ENCODE peak calls at places on chromosomes 6 and 20, in seven cellular contexts. One of them, this sample, is unnamed.

GRCh38 chr6:66772785-66773184 is 1065.8 kb upstream of the EYS start:
- DNase-seq in fibroblast of lung: peak
- DNase-seq in heart left ventricle: no peak
- DNase-seq in neural progenitor cell: no peak
- DNase-seq in HepG2: no peak
- DNase-seq in esophagus muscularis mucosa: no peak
- DNase-seq in Peyer's patch: no peak
- DNase-seq in this sample: peak

GRCh38 chr6:41625442-41625841 is 12.8 kb upstream of the MDFI start:
- DNase-seq in fibroblast of lung: no peak
- DNase-seq in heart left ventricle: peak
- DNase-seq in neural progenitor cell: no peak
- DNase-seq in HepG2: no peak
- DNase-seq in esophagus muscularis mucosa: no peak
- DNase-seq in Peyer's patch: no peak
- DNase-seq in this sample: peak

GRCh38 chr20:40309731-40310130 is 379.3 kb downstream of the MAFB start:
- DNase-seq in fibroblast of lung: no peak
- DNase-seq in heart left ventricle: no peak
- DNase-seq in neural progenitor cell: no peak
- DNase-seq in HepG2: no peak
- DNase-seq in esophagus muscularis mucosa: no peak
- DNase-seq in Peyer's patch: no peak
- DNase-seq in this sample: no peak

GRCh38 chr20:57078101-57078500 is 188.3 kb downstream of the BMP7 start:
- DNase-seq in fibroblast of lung: no peak
- DNase-seq in heart left ventricle: no peak
- DNase-seq in neural progenitor cell: no peak
- DNase-seq in HepG2: no peak
- DNase-seq in esophagus muscularis mucosa: no peak
- DNase-seq in Peyer's patch: no peak
- DNase-seq in this sample: no peak

GRCh38 chr6:90098025-90098474 is 198.6 kb downstream of the BACH2 start:
- DNase-seq in fibroblast of lung: peak
- DNase-seq in heart left ventricle: peak
- DNase-seq in neural progenitor cell: no peak
- DNase-seq in HepG2: no peak
- DNase-seq in esophagus muscularis mucosa: peak
- DNase-seq in Peyer's patch: no peak
- DNase-seq in this sample: peak

GRCh38 chr6:158803733-158804143 is 15.4 kb downstream of the EZR start:
- DNase-seq in fibroblast of lung: peak
- DNase-seq in heart left ventricle: no peak
- DNase-seq in neural progenitor cell: peak
- DNase-seq in HepG2: no peak
- DNase-seq in esophagus muscularis mucosa: no peak
- DNase-seq in Peyer's patch: no peak
- DNase-seq in this sample: no peak

GRCh38 chr20:31705598-31706597 is 16.8 kb downstream of the BCL2L1 start:
- DNase-seq in fibroblast of lung: no peak
- DNase-seq in heart left ventricle: no peak
- DNase-seq in neural progenitor cell: no peak
- DNase-seq in HepG2: peak
- DNase-seq in esophagus muscularis mucosa: no peak
- DNase-seq in Peyer's patch: no peak
- DNase-seq in this sample: no peak

GRCh38 chr6:27894839-27895762 is 17.1 kb downstream of the OR2B2 start:
- DNase-seq in fibroblast of lung: peak
- DNase-seq in heart left ventricle: peak
- DNase-seq in neural progenitor cell: peak
- DNase-seq in HepG2: peak
- DNase-seq in esophagus muscularis mucosa: no peak
- DNase-seq in Peyer's patch: no peak
- DNase-seq in this sample: peak

GRCh38 chr6:127971945-127972391 is 71.1 kb upstream of the THEMIS start:
- DNase-seq in fibroblast of lung: peak
- DNase-seq in heart left ventricle: no peak
- DNase-seq in neural progenitor cell: no peak
- DNase-seq in HepG2: peak
- DNase-seq in esophagus muscularis mucosa: no peak
- DNase-seq in Peyer's patch: no peak
- DNase-seq in this sample: peak

GRCh38 chr6:81938014-81938761 is 185.7 kb upstream of the TENT5A start:
- DNase-seq in fibroblast of lung: peak
- DNase-seq in heart left ventricle: no peak
- DNase-seq in neural progenitor cell: no peak
- DNase-seq in HepG2: peak
- DNase-seq in esophagus muscularis mucosa: no peak
- DNase-seq in Peyer's patch: no peak
- DNase-seq in this sample: peak

GRCh38 chr6:135266675-135267074 is 85.6 kb downstream of the MYB start:
- DNase-seq in fibroblast of lung: no peak
- DNase-seq in heart left ventricle: no peak
- DNase-seq in neural progenitor cell: no peak
- DNase-seq in HepG2: no peak
- DNase-seq in esophagus muscularis mucosa: no peak
- DNase-seq in Peyer's patch: peak
- DNase-seq in this sample: no peak

GRCh38 chr6:31400467-31401289 is 2.7 kb upstream of the MICA start:
- DNase-seq in fibroblast of lung: peak
- DNase-seq in heart left ventricle: peak
- DNase-seq in neural progenitor cell: peak
- DNase-seq in HepG2: peak
- DNase-seq in esophagus muscularis mucosa: peak
- DNase-seq in Peyer's patch: peak
- DNase-seq in this sample: peak

DNA sequence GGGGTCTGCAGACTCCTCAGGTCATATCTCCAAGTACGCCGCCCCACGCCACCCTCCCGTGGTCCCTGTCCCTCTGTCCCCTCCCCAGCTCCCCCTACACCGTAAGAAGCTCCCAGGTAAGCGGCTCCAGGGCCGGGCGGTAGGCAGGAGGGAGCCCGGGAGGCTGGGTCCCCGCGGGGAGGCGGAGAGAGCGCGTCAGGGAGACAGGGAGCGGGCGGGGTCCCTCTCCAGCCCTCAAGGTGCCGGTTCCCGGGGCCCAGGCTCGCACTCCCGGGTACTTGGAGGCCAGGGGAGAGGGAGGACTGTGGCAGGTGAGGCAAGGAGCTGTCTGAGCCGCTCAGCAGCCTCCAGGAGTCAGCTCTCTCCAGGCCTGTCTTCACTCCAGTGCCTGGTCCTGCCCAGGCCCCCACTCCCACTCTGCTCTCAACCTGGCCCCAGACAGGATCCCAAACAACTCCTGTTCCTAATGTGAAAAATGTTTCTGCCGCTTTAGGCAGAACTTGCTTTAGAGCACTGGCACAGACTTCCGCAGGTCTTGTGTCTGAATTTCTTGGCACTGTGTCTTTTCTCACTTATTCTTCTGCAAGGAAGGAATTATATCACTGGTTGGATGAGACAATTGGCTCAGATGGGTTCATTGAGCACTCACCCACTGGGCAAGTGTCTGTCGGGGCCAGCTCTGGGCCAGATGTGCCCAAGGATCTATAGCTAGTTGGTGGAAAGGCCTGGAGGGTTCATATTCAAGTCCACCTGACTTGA is 36.6 kb downstream of the HLA-G start:
- DNase-seq in fibroblast of lung: peak
- DNase-seq in heart left ventricle: no peak
- DNase-seq in neural progenitor cell: no peak
- DNase-seq in HepG2: no peak
- DNase-seq in esophagus muscularis mucosa: no peak
- DNase-seq in Peyer's patch: no peak
- DNase-seq in this sample: peak
- H3K4me3 ChIP-seq in fibroblast of lung: no peak
- H3K4me3 ChIP-seq in heart left ventricle: no peak
- H3K4me3 ChIP-seq in neural progenitor cell: no peak
- H3K4me3 ChIP-seq in HepG2: no peak
- H3K4me3 ChIP-seq in esophagus muscularis mucosa: no peak
- H3K4me3 ChIP-seq in Peyer's patch: no peak
- H3K4me3 ChIP-seq in this sample: no peak

DNA sequence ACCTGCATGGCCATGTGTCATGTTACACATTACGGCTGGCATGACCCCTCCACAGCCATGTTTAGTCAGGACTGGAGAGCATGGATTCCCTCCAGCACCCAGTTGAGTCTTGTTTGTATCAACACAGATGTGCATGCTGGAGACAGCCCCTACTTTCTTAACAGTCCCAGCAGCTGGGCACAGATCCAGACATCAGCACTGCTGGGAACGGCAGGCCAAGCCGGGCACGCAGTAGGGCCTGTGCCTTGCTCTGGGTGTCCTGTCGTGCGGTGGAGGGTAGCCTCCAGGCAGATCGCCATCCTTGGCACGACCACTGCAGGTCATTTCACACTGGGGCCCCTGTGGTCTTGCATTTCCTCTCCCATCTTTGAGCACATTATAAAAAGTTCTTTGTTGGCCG is 381.4 kb downstream of the SMOC2 start:
- DNase-seq in fibroblast of lung: no peak
- DNase-seq in heart left ventricle: no peak
- DNase-seq in neural progenitor cell: no peak
- DNase-seq in HepG2: no peak
- DNase-seq in esophagus muscularis mucosa: no peak
- DNase-seq in Peyer's patch: no peak
- DNase-seq in this sample: no peak
- H3K4me3 ChIP-seq in fibroblast of lung: no peak
- H3K4me3 ChIP-seq in heart left ventricle: no peak
- H3K4me3 ChIP-seq in neural progenitor cell: no peak
- H3K4me3 ChIP-seq in HepG2: no peak
- H3K4me3 ChIP-seq in esophagus muscularis mucosa: no peak
- H3K4me3 ChIP-seq in Peyer's patch: no peak
- H3K4me3 ChIP-seq in this sample: no peak

DNA sequence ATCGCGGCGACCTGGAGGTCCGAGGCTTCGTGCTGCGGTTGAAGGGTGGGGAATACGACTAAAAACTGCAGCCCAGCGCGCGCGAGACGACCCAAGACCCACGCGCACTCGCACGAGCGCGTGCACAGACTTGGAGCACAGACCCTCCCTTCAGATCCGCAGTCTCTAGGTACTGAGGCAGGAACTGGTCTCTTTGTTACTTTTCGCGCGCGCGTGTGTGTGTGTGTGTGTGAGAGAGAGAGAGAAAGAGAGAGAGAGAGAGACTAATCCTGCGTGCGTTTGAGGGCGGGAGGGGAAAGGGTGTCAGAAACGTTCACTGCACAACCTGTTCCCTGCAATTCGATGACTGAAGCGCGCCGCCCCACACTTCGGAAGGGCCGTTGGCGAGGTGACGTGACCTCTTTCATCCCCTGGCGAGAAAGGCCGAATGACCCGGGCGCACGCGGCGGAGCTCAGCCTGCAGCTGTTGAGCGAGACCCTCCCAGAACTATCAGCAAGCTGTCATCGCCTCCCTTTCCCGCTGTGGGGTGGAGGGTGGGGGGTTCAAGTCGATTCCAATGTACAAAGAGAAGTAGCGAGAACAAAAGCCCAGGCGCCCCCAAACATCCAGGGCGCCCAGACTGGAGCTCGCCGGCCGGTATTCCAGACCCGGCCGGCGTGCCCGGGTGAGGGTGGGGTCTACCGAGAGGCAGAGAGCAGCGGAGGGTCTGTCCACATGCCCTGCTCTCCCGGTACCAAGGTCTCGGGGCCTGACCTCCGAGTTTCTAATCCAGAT is 1.5 kb upstream of the TUBB2B start:
- DNase-seq in fibroblast of lung: no peak
- DNase-seq in heart left ventricle: no peak
- DNase-seq in neural progenitor cell: peak
- DNase-seq in HepG2: no peak
- DNase-seq in esophagus muscularis mucosa: no peak
- DNase-seq in Peyer's patch: peak
- DNase-seq in this sample: no peak
- H3K4me3 ChIP-seq in fibroblast of lung: no peak
- H3K4me3 ChIP-seq in heart left ventricle: peak
- H3K4me3 ChIP-seq in neural progenitor cell: peak
- H3K4me3 ChIP-seq in HepG2: peak
- H3K4me3 ChIP-seq in esophagus muscularis mucosa: peak
- H3K4me3 ChIP-seq in Peyer's patch: peak
- H3K4me3 ChIP-seq in this sample: peak

GRCh38 chr20:47506850-47507249 is 5.2 kb downstream of the NCOA3 start:
- DNase-seq in fibroblast of lung: no peak
- DNase-seq in heart left ventricle: no peak
- DNase-seq in neural progenitor cell: peak
- DNase-seq in HepG2: no peak
- DNase-seq in esophagus muscularis mucosa: no peak
- DNase-seq in Peyer's patch: no peak
- DNase-seq in this sample: no peak
- H3K4me3 ChIP-seq in fibroblast of lung: no peak
- H3K4me3 ChIP-seq in heart left ventricle: no peak
- H3K4me3 ChIP-seq in neural progenitor cell: peak
- H3K4me3 ChIP-seq in HepG2: no peak
- H3K4me3 ChIP-seq in esophagus muscularis mucosa: no peak
- H3K4me3 ChIP-seq in Peyer's patch: no peak
- H3K4me3 ChIP-seq in this sample: no peak

DNA sequence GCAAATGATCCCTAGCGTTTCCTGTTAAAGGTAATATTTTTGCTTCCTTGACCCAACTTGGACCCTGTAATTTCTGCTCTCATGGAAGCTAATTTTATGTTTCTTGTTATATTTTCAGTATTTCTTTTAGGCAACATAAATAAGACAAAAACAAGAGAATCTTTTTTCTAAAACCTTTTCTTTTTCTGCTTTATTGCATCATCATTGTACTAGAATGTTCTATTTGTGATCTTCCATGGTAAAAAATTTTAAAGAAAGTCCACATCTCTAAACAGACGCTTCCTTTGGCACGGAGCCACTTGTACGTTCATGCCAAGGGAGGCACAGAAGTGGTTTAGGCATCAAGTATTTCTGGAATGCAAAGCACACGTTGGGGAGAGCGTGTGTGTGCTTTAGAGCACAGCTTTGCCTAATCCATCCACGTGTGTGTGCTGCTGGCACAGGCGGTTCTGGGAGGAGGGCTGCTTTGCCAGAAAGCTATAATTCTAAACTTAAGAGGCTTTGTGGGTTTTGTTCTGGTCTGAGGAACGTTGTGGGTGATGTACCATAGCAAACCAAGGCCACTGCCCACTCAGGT is 98.3 kb downstream of the SASH1 start:
- DNase-seq in fibroblast of lung: peak
- DNase-seq in heart left ventricle: peak
- DNase-seq in neural progenitor cell: peak
- DNase-seq in HepG2: peak
- DNase-seq in esophagus muscularis mucosa: no peak
- DNase-seq in Peyer's patch: no peak
- DNase-seq in this sample: peak
- H3K4me3 ChIP-seq in fibroblast of lung: no peak
- H3K4me3 ChIP-seq in heart left ventricle: no peak
- H3K4me3 ChIP-seq in neural progenitor cell: no peak
- H3K4me3 ChIP-seq in HepG2: no peak
- H3K4me3 ChIP-seq in esophagus muscularis mucosa: no peak
- H3K4me3 ChIP-seq in Peyer's patch: no peak
- H3K4me3 ChIP-seq in this sample: no peak